ENCODE peak calls at places on chromosome 1, in eight cellular contexts. W, U, I, C, L, T, K and J are unnamed samples.

GRCh38 chr1:121538943-121539575 is 354.3 kb downstream of the SRGAP2C start:
- DNase-seq in W (no peak), T (no peak), I (no peak), L (no peak), C (no peak), U (no peak), K (no peak), J (no peak)

GRCh38 chr1:203607169-203607873 is 19.3 kb upstream of the ATP2B4 start:
- DNase-seq in C (no peak), L (no peak), W (no peak), I (peak), T (peak), K (peak), U (no peak), J (no peak)

GRCh38 chr1:41436281-41437010 is 48.0 kb downstream of the EDN2 start:
- DNase-seq in W (no peak), C (no peak), K (no peak), I (no peak), T (no peak), U (no peak), L (no peak), J (no peak)

GRCh38 chr1:180266275-180267210 is 36.5 kb downstream of the LHX4 start:
- DNase-seq in I (no peak), T (no peak), L (no peak), U (peak), K (no peak), W (peak), C (no peak), J (no peak)

GRCh38 chr1:203702130-203702577 is 62.8 kb upstream of the LAX1 start:
- DNase-seq in U (peak), K (peak), I (no peak), T (peak), L (peak), W (peak), C (no peak), J (no peak)

GRCh38 chr1:87636198-87636892 is 307.7 kb downstream of the LMO4 start:
- DNase-seq in T (no peak), L (no peak), K (no peak), U (no peak), C (no peak), I (no peak), W (no peak), J (no peak)

GRCh38 chr1:91883470-91883869 is 2.5 kb downstream of the TGFBR3 start:
- DNase-seq in I (no peak), T (no peak), K (peak), L (no peak), U (no peak), W (no peak), C (no peak), J (no peak)

GRCh38 chr1:182783068-182783467 is 6.5 kb upstream of the NPL start:
- DNase-seq in I (no peak), L (no peak), T (no peak), W (no peak), K (no peak), C (no peak), U (peak), J (no peak)

GRCh38 chr1:166080965-166081870 is 85.6 kb downstream of the FAM78B start:
- DNase-seq in K (no peak), L (no peak), W (no peak), T (no peak), U (peak), C (no peak), I (no peak), J (no peak)

GRCh38 chr1:202807926-202808757 is at the start of gene KDM5B:
- DNase-seq in I (peak), U (peak), C (peak), T (peak), L (peak), K (peak), W (peak), J (no peak)

GRCh38 chr1:117735045-117735992 is 129.5 kb downstream of the TENT5C start:
- DNase-seq in T (peak), W (no peak), C (no peak), K (peak), I (no peak), U (no peak), L (no peak), J (no peak)

GRCh38 chr1:89518116-89518780 is 6.4 kb upstream of the LRRC8B start:
- DNase-seq in K (no peak), W (no peak), U (no peak), L (no peak), C (no peak), T (no peak), I (no peak), J (no peak)

GRCh38 chr1:5254131-5254725 is 599.8 kb downstream of the AJAP1 start:
- DNase-seq in T (no peak), L (no peak), C (no peak), I (no peak), K (no peak), U (no peak), W (no peak), J (no peak)

GRCh38 chr1:113029822-113030221 is 43.2 kb upstream of the LRIG2 start:
- DNase-seq in T (no peak), I (no peak), W (no peak), L (no peak), U (no peak), C (no peak), K (no peak), J (no peak)

GRCh38 chr1:228882041-228882784 is 146.9 kb downstream of the RHOU start:
- DNase-seq in T (no peak), K (no peak), U (peak), W (peak), L (no peak), C (no peak), I (no peak), J (no peak)

GRCh38 chr1:99648107-99648506 is 2.2 kb downstream of the PALMD start:
- DNase-seq in W (no peak), I (peak), L (peak), T (no peak), C (peak), K (peak), U (peak), J (no peak)

GRCh38 chr1:218741852-218742251 is 396.7 kb downstream of the TGFB2 start:
- DNase-seq in C (no peak), W (no peak), U (no peak), T (no peak), K (no peak), L (no peak), I (no peak), J (no peak)

GRCh38 chr1:215166886-215167285 is 84.3 kb downstream of the KCNK2 start:
- DNase-seq in I (no peak), L (no peak), K (peak), T (no peak), C (no peak), W (no peak), U (no peak), J (no peak)

GRCh38 chr1:41447995-41448770 is 36.3 kb downstream of the EDN2 start:
- DNase-seq in L (no peak), I (no peak), U (no peak), T (no peak), K (no peak), C (no peak), W (no peak), J (no peak)

GRCh38 chr1:112344754-112345423 is 51.1 kb upstream of the CTTNBP2NL start:
- DNase-seq in K (no peak), I (no peak), U (peak), C (no peak), L (no peak), T (peak), W (no peak), J (no peak)

GRCh38 chr1:7408771-7409150 is 362.3 kb upstream of the VAMP3 start:
- DNase-seq in U (no peak), C (peak), I (no peak), K (no peak), T (no peak), W (peak), L (no peak), J (no peak)

GRCh38 chr1:89633103-89633744 is at the start of gene LRRC8C:
- DNase-seq in W (peak), C (peak), I (peak), T (peak), L (peak), U (no peak), K (peak), J (no peak)

GRCh38 chr1:155128755-155129473 is 1.2 kb downstream of the EFNA1 start:
- DNase-seq in C (peak), U (peak), K (peak), I (peak), W (no peak), T (peak), L (no peak), J (no peak)
- H3K4me3 ChIP-seq in C (peak), U (no peak), K (peak), I (peak), W (peak), T (peak), L (peak), J (peak)

DNA sequence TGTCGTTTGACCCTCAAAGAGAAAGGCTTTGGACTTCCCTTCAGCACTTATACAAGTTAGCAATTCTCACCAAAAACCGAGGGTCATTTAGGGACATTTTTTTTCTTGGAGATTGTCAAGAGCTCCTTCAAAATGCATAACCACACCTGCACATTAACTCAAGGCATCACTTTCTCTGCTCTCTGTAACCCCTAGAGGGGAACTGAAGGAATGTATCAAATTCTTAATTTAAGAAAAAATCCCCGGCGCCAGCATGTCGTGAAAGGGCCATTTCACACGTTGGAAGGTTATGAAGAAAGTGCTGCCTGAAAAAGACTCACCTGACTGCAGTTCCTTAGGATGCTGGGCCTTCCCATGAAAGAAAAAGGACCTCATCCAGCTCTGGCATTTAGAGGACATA is 131.6 kb upstream of the ZC3H12A start:
- DNase-seq in W (no peak), K (peak), T (no peak), C (no peak), U (no peak), I (no peak), L (no peak), J (no peak)
- TF ChIP-seq CTCF in W (no peak), K (peak), T (no peak), C (no peak), U (peak), I (no peak), L (no peak), J (no peak)

GRCh38 chr1:32818804-32819541 is 1.5 kb downstream of the S100PBP start:
- DNase-seq in K (no peak), T (no peak), C (no peak), I (no peak), U (no peak), W (no peak), L (no peak), J (no peak)
- H3K27ac ChIP-seq in K (peak), T (peak), C (peak), I (peak), U (no peak), W (peak), L (peak), J (peak)

GRCh38 chr1:167516404-167517388 is 1.6 kb downstream of the CD247 start:
- DNase-seq in W (peak), C (no peak), L (no peak), T (peak), U (peak), I (no peak), K (no peak), J (no peak)

GRCh38 chr1:167517535-167518330 is 596 bp downstream of the CD247 start:
- DNase-seq in U (no peak), C (no peak), I (peak), L (no peak), W (no peak), T (peak), K (peak), J (no peak)

GRCh38 chr1:167515893-167516321 is 2.4 kb downstream of the CD247 start:
- DNase-seq in L (no peak), I (no peak), T (no peak), U (peak), C (no peak), K (no peak), W (peak), J (no peak)

GRCh38 chr1:167520711-167521206 is 2.4 kb upstream of the CD247 start:
- DNase-seq in W (no peak), U (no peak), K (no peak), T (no peak), I (no peak), C (no peak), L (no peak), J (no peak)

DNA sequence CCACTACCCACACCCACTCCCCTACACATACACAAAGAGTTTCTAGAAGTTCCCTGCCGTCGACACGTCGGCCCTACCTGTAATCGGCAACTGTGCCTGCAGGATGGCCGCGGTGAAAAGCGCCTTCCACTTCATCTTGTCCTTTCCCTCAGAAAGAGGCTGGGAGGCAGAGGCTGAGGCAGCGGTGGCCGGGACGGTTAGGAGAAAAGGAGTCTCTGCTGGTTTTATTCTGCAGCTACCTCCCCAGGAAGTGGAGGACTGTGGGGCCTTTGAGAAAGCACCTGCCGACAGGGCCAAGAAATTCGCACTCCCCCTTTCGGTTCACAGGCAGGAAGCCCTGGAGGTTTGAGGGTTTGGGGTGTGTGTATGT is at the start of gene CD247:
- DNase-seq in W (no peak), I (no peak), U (no peak), L (no peak), K (no peak), T (peak), C (no peak), J (no peak)
- H3K4me3 ChIP-seq in W (no peak), I (no peak), U (no peak), L (no peak), K (no peak), T (peak), C (peak), J (peak)

GRCh38 chr1:169712309-169712631 is 850 bp upstream of the SELL start:
- DNase-seq in T (no peak), W (no peak), K (no peak), L (no peak), C (no peak), U (no peak), I (no peak), J (no peak)
- TF ChIP-seq CTCF in T (peak), W (no peak), K (no peak), L (no peak), C (no peak), U (no peak), I (no peak), J (no peak)

GRCh38 chr1:64878090-64878489 is 88.3 kb downstream of the JAK1 start:
- DNase-seq in T (no peak), I (no peak), U (no peak), L (no peak), K (no peak), C (no peak), W (no peak), J (no peak)

GRCh38 chr1:64881281-64881680 is 85.1 kb downstream of the JAK1 start:
- DNase-seq in K (peak), U (no peak), L (no peak), T (no peak), C (no peak), W (no peak), I (no peak), J (no peak)

GRCh38 chr1:64878931-64879710 is 87.2 kb downstream of the JAK1 start:
- DNase-seq in L (no peak), I (no peak), C (no peak), K (no peak), U (no peak), T (no peak), W (no peak), J (no peak)

GRCh38 chr1:64882574-64883255 is 83.6 kb downstream of the JAK1 start:
- DNase-seq in I (no peak), W (no peak), U (no peak), L (no peak), K (no peak), C (no peak), T (no peak), J (no peak)

DNA sequence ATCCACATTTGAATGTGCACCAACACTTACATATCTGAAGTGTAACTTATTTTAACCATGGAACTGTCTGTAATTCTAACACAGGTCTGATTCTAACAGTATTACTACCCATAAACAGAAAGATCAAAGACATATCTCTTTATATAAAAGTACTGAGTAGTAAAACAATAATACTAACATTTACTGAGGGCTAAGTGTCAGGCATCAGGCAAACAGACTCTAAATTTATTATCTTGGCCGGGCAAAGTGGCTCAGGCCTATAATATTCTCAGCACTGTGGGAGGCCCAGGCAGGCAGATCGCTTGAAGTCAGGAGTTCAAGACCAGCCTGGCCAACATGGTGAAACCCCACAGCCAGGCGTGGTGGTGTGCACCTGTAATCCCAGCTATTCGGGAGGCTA is 85.9 kb downstream of the JAK1 start:
- DNase-seq in L (no peak), T (no peak), U (no peak), W (no peak), K (no peak), I (no peak), C (no peak), J (no peak)
- H3K27ac ChIP-seq in L (no peak), T (no peak), U (no peak), W (no peak), K (no peak), I (no peak), C (no peak), J (no peak)

GRCh38 chr1:101406271-101406670 is 169.5 kb downstream of the S1PR1 start:
- DNase-seq in U (no peak), K (no peak), L (no peak), I (no peak), W (no peak), C (no peak), T (no peak), J (no peak)

GRCh38 chr1:101407505-101408211 is 170.8 kb downstream of the S1PR1 start:
- DNase-seq in I (no peak), W (no peak), L (no peak), U (no peak), C (no peak), T (no peak), K (no peak), J (no peak)

GRCh38 chr1:101408212-101409042 is 171.6 kb downstream of the S1PR1 start:
- DNase-seq in W (no peak), U (no peak), T (no peak), K (no peak), C (no peak), L (no peak), I (no peak), J (no peak)

GRCh38 chr1:101410048-101410878 is 173.4 kb downstream of the S1PR1 start:
- DNase-seq in W (no peak), L (no peak), U (no peak), T (no peak), K (no peak), I (no peak), C (no peak), J (no peak)

GRCh38 chr1:101409102-101409501 is 172.3 kb downstream of the S1PR1 start:
- DNase-seq in T (no peak), L (no peak), I (no peak), W (no peak), C (no peak), U (no peak), K (no peak), J (no peak)
- H3K4me3 ChIP-seq in T (no peak), L (no peak), I (no peak), W (no peak), C (no peak), U (no peak), K (no peak), J (no peak)

GRCh38 chr1:156912861-156913808 is 7.3 kb upstream of the LRRC71 start:
- DNase-seq in K (no peak), T (no peak), W (no peak), I (no peak), L (no peak), C (peak), U (peak), J (no peak)
- TF ChIP-seq CTCF in K (no peak), T (no peak), W (no peak), I (no peak), L (no peak), C (no peak), U (peak), J (no peak)

DNA sequence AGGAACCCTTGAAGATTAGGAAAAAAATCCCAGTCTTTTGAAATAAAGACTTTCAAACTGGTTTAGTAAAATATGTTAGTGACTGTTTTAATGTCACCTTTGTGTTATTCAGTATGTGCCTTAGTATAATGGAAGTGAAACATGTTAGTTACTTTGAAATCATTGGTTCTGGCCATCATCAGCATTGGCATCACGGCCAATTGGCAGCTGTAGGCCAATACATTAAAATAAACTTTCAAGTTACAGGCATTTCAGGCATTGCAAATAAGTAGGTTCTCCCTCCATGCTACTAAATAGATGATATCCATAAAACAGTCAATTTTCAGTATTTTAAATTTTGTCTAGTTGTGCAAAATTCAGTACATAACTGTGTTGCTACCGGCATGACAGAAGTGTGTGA is 4.5 kb downstream of the MIER1 start:
- DNase-seq in T (no peak), I (no peak), U (no peak), K (peak), W (no peak), C (no peak), L (no peak), J (no peak)
- H3K27ac ChIP-seq in T (peak), I (peak), U (no peak), K (no peak), W (peak), C (peak), L (peak), J (peak)

DNA sequence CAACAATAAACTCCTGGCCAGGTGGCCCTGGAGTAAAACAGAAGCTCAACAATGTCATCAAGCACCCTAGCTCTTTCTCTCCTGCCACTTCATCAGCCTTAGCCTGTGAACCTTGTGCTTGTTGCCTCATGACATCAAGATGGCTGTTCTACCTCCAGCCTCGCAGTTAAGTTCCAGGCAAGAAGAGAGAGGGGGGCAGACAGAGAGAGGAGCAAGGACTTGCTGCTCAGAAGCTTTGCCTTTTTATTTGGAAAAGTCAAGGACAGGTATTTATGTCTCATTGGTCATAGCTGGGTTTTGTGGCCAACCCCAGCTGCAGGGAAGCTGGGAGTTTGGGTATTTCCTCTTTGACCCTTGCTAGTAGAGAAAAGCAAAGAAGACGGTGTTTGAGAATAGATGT is 60.3 kb upstream of the GADD45A start:
- DNase-seq in W (peak), I (no peak), T (no peak), U (no peak), L (no peak), C (no peak), K (no peak), J (no peak)
- H3K4me3 ChIP-seq in W (no peak), I (no peak), T (no peak), U (no peak), L (no peak), C (no peak), K (no peak), J (no peak)